ENCODE peak calls at places on chromosomes 6 and 20, in seven cellular contexts. One of them, this sample, is unnamed.
A peak's percentile ranks its signal among the peaks of the same experiment; 100 is the strongest.

GRCh38 chr20:23095504-23095903 is 9.4 kb upstream of the CD93 start:
- DNase-seq in colonic mucosa: no peak
- DNase-seq in OCI-LY7: no peak
- DNase-seq in GM10248: no peak
- DNase-seq in astrocyte: no peak
- DNase-seq in lower lobe of right lung: peak; percentile 63
- DNase-seq in sigmoid colon: peak; percentile 64
- DNase-seq in this sample: no peak

GRCh38 chr6:5203571-5203970 is 57.2 kb downstream of the LYRM4 start:
- DNase-seq in astrocyte: no peak
- DNase-seq in OCI-LY7: no peak
- DNase-seq in sigmoid colon: no peak
- DNase-seq in GM10248: no peak
- DNase-seq in lower lobe of right lung: no peak
- DNase-seq in colonic mucosa: no peak
- DNase-seq in this sample: no peak

GRCh38 chr6:45710304-45710821 is 305.3 kb downstream of the CLIC5 start:
- DNase-seq in OCI-LY7: no peak
- DNase-seq in colonic mucosa: no peak
- DNase-seq in sigmoid colon: no peak
- DNase-seq in GM10248: peak; percentile 61
- DNase-seq in astrocyte: peak; percentile 23
- DNase-seq in lower lobe of right lung: peak; percentile 58
- DNase-seq in this sample: peak; percentile 17

GRCh38 chr20:46117704-46118467 is at the start of gene CD40:
- DNase-seq in OCI-LY7: peak; percentile 91
- DNase-seq in lower lobe of right lung: peak; percentile 91
- DNase-seq in sigmoid colon: peak; percentile 95
- DNase-seq in astrocyte: peak; percentile 30
- DNase-seq in GM10248: peak; percentile 95
- DNase-seq in colonic mucosa: peak; percentile 85
- DNase-seq in this sample: peak; percentile 83

GRCh38 chr20:13364278-13365170 is 143.4 kb downstream of the ISM1 start:
- DNase-seq in lower lobe of right lung: no peak
- DNase-seq in astrocyte: no peak
- DNase-seq in GM10248: no peak
- DNase-seq in OCI-LY7: no peak
- DNase-seq in sigmoid colon: no peak
- DNase-seq in colonic mucosa: no peak
- DNase-seq in this sample: no peak

GRCh38 chr20:57207251-57207650 is 59.2 kb downstream of the BMP7 start:
- DNase-seq in OCI-LY7: no peak
- DNase-seq in colonic mucosa: no peak
- DNase-seq in astrocyte: no peak
- DNase-seq in sigmoid colon: no peak
- DNase-seq in lower lobe of right lung: no peak
- DNase-seq in GM10248: no peak
- DNase-seq in this sample: no peak

GRCh38 chr6:110826236-110827129 is 11.2 kb upstream of the CDK19 start:
- DNase-seq in sigmoid colon: peak; percentile 72
- DNase-seq in colonic mucosa: no peak
- DNase-seq in OCI-LY7: no peak
- DNase-seq in astrocyte: no peak
- DNase-seq in lower lobe of right lung: peak; percentile 69
- DNase-seq in GM10248: no peak
- DNase-seq in this sample: no peak

GRCh38 chr20:1265226-1265915 is 723 bp upstream of the SNPH start:
- DNase-seq in OCI-LY7: no peak
- DNase-seq in astrocyte: peak; percentile 30
- DNase-seq in sigmoid colon: no peak
- DNase-seq in GM10248: no peak
- DNase-seq in lower lobe of right lung: no peak
- DNase-seq in colonic mucosa: no peak
- DNase-seq in this sample: no peak

GRCh38 chr6:65259080-65259479 is 447.9 kb downstream of the EYS start:
- DNase-seq in GM10248: no peak
- DNase-seq in lower lobe of right lung: no peak
- DNase-seq in astrocyte: peak; percentile 6
- DNase-seq in sigmoid colon: no peak
- DNase-seq in colonic mucosa: no peak
- DNase-seq in OCI-LY7: no peak
- DNase-seq in this sample: no peak
- TF ChIP-seq CTCF in GM10248: no peak
- TF ChIP-seq CTCF in lower lobe of right lung: no peak
- TF ChIP-seq CTCF in astrocyte: peak; percentile 31
- TF ChIP-seq CTCF in sigmoid colon: no peak
- TF ChIP-seq CTCF in colonic mucosa: no peak
- TF ChIP-seq CTCF in OCI-LY7: no peak
- TF ChIP-seq CTCF in this sample: no peak

GRCh38 chr6:133834472-133835170 is 54.3 kb upstream of the TCF21 start:
- DNase-seq in OCI-LY7: no peak
- DNase-seq in colonic mucosa: no peak
- DNase-seq in astrocyte: no peak
- DNase-seq in GM10248: no peak
- DNase-seq in lower lobe of right lung: no peak
- DNase-seq in sigmoid colon: no peak
- DNase-seq in this sample: no peak

GRCh38 chr6:133837801-133838349 is 51.0 kb upstream of the TCF21 start:
- DNase-seq in sigmoid colon: no peak
- DNase-seq in OCI-LY7: peak; percentile 21
- DNase-seq in GM10248: peak; percentile 58
- DNase-seq in astrocyte: no peak
- DNase-seq in colonic mucosa: peak; percentile 75
- DNase-seq in lower lobe of right lung: peak; percentile 78
- DNase-seq in this sample: peak; percentile 86

GRCh38 chr6:133833905-133834304 is 55.0 kb upstream of the TCF21 start:
- DNase-seq in sigmoid colon: no peak
- DNase-seq in astrocyte: no peak
- DNase-seq in OCI-LY7: no peak
- DNase-seq in GM10248: no peak
- DNase-seq in lower lobe of right lung: no peak
- DNase-seq in colonic mucosa: no peak
- DNase-seq in this sample: no peak

GRCh38 chr6:133835901-133836300 is 53.0 kb upstream of the TCF21 start:
- DNase-seq in lower lobe of right lung: no peak
- DNase-seq in colonic mucosa: no peak
- DNase-seq in astrocyte: no peak
- DNase-seq in OCI-LY7: no peak
- DNase-seq in sigmoid colon: no peak
- DNase-seq in GM10248: no peak
- DNase-seq in this sample: no peak
- TF ChIP-seq CTCF in lower lobe of right lung: no peak
- TF ChIP-seq CTCF in colonic mucosa: no peak
- TF ChIP-seq CTCF in astrocyte: no peak
- TF ChIP-seq CTCF in OCI-LY7: no peak
- TF ChIP-seq CTCF in sigmoid colon: no peak
- TF ChIP-seq CTCF in GM10248: no peak
- TF ChIP-seq CTCF in this sample: no peak

DNA sequence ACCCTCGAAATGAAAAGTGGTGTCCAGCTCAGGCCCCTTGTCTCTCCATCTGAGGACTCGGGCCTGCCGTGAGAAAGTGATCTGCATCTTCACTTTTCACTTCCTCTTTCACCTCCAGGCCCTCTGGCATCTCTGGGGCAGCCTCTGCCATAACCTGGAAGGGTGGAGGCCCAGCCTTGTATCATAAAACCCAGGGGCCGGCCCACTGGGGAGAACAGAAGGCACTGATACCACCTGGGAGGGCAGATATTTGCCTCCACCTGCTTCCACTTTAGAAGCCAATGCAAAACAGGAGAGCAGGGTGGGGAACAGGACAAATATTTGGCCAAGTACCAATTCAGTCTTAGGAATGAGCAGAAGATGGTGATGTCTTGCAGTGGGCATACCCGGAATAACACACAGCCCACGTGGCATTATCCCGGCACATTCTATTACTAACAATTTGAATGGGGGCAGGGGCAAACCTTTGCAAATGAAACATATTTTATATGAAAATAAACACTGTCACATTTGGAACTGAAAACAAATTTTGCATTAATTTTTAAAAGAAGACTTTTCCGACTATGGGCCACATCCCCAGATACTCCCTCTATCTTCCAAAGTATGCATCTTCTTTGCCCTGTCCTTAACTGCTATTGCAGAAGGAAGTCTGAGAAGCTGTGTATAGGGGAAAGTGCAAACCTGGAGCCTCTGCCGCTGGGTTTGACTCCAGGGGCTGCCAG is 69.2 kb upstream of the TBC1D7 start:
- DNase-seq in colonic mucosa: peak; percentile 79
- DNase-seq in sigmoid colon: no peak
- DNase-seq in OCI-LY7: peak; percentile 80
- DNase-seq in astrocyte: no peak
- DNase-seq in lower lobe of right lung: peak; percentile 56
- DNase-seq in GM10248: peak; percentile 81
- DNase-seq in this sample: peak; percentile 38
- TF ChIP-seq CTCF in colonic mucosa: no peak
- TF ChIP-seq CTCF in sigmoid colon: no peak
- TF ChIP-seq CTCF in OCI-LY7: peak; percentile 30
- TF ChIP-seq CTCF in astrocyte: no peak
- TF ChIP-seq CTCF in lower lobe of right lung: no peak
- TF ChIP-seq CTCF in GM10248: no peak
- TF ChIP-seq CTCF in this sample: no peak

DNA sequence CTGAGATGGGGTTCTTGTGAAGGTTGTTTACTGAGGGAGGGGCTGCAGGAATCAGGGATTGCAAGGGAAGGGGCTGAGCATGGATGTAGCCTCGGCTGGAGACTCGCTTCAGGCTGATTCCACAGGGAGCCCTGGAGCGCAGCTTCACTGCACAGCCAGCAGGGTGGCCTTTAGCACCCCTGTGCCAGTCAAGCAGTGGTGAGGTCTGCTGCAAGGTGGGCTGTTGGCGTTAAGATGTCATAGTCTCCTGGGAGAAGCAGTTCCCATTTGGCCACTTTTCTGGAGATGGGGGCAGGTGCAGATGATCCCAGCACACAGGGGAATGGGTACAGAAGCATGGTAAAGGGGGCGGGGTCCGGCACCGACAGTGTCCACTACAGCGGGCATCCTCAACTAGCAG is 126.3 kb downstream of the TOX2 start:
- DNase-seq in OCI-LY7: no peak
- DNase-seq in sigmoid colon: peak; percentile 8
- DNase-seq in colonic mucosa: no peak
- DNase-seq in astrocyte: no peak
- DNase-seq in lower lobe of right lung: no peak
- DNase-seq in GM10248: no peak
- DNase-seq in this sample: no peak
- TF ChIP-seq CTCF in OCI-LY7: no peak
- TF ChIP-seq CTCF in sigmoid colon: no peak
- TF ChIP-seq CTCF in colonic mucosa: no peak
- TF ChIP-seq CTCF in astrocyte: no peak
- TF ChIP-seq CTCF in lower lobe of right lung: no peak
- TF ChIP-seq CTCF in GM10248: no peak
- TF ChIP-seq CTCF in this sample: no peak